ENCODE peak calls at places on chromosome 4, in six cellular contexts. One of them, this sample, is unnamed.

GRCh38 chr4:6764976-6765620 is 17.4 kb upstream of the KIAA0232 start:
- DNase-seq in cardiac muscle cell: no peak
- DNase-seq in AG09309: no peak
- DNase-seq in type B pancreatic cell: no peak
- DNase-seq in CD4-positive, alpha-beta T cell: no peak
- DNase-seq in astrocyte of the cerebellum: no peak
- DNase-seq in this sample: no peak

GRCh38 chr4:84691170-84691691 is 108.3 kb downstream of the CDS1 start:
- DNase-seq in astrocyte of the cerebellum: peak; percentile 83
- DNase-seq in AG09309: peak; percentile 75
- DNase-seq in CD4-positive, alpha-beta T cell: no peak
- DNase-seq in type B pancreatic cell: no peak
- DNase-seq in cardiac muscle cell: no peak
- DNase-seq in this sample: no peak

GRCh38 chr4:99927566-99927965 is 18.9 kb downstream of the DNAJB14 start:
- DNase-seq in AG09309: no peak
- DNase-seq in cardiac muscle cell: no peak
- DNase-seq in CD4-positive, alpha-beta T cell: no peak
- DNase-seq in type B pancreatic cell: no peak
- DNase-seq in astrocyte of the cerebellum: no peak
- DNase-seq in this sample: no peak

GRCh38 chr4:175412161-175412560 is 399.9 kb downstream of the GPM6A start:
- DNase-seq in AG09309: peak; percentile 71
- DNase-seq in astrocyte of the cerebellum: no peak
- DNase-seq in type B pancreatic cell: no peak
- DNase-seq in cardiac muscle cell: no peak
- DNase-seq in CD4-positive, alpha-beta T cell: no peak
- DNase-seq in this sample: no peak

GRCh38 chr4:39970559-39971270 is 7.0 kb downstream of the PDS5A start:
- DNase-seq in cardiac muscle cell: no peak
- DNase-seq in CD4-positive, alpha-beta T cell: no peak
- DNase-seq in astrocyte of the cerebellum: no peak
- DNase-seq in type B pancreatic cell: no peak
- DNase-seq in AG09309: no peak
- DNase-seq in this sample: no peak

GRCh38 chr4:18138076-18138665 is 116.6 kb upstream of the LCORL start:
- DNase-seq in cardiac muscle cell: no peak
- DNase-seq in AG09309: no peak
- DNase-seq in astrocyte of the cerebellum: no peak
- DNase-seq in CD4-positive, alpha-beta T cell: no peak
- DNase-seq in type B pancreatic cell: no peak
- DNase-seq in this sample: no peak

GRCh38 chr4:62210521-62210920 is 1010.4 kb downstream of the ADGRL3 start:
- DNase-seq in astrocyte of the cerebellum: peak; percentile 33
- DNase-seq in cardiac muscle cell: no peak
- DNase-seq in type B pancreatic cell: no peak
- DNase-seq in AG09309: no peak
- DNase-seq in CD4-positive, alpha-beta T cell: no peak
- DNase-seq in this sample: no peak

GRCh38 chr4:96776922-96777510 is 937.1 kb downstream of the PDHA2 start:
- DNase-seq in cardiac muscle cell: no peak
- DNase-seq in AG09309: no peak
- DNase-seq in type B pancreatic cell: no peak
- DNase-seq in CD4-positive, alpha-beta T cell: no peak
- DNase-seq in astrocyte of the cerebellum: no peak
- DNase-seq in this sample: no peak

GRCh38 chr4:138188406-138189084 is 53.6 kb downstream of the SLC7A11 start:
- DNase-seq in type B pancreatic cell: no peak
- DNase-seq in CD4-positive, alpha-beta T cell: no peak
- DNase-seq in cardiac muscle cell: no peak
- DNase-seq in astrocyte of the cerebellum: no peak
- DNase-seq in AG09309: no peak
- DNase-seq in this sample: no peak

GRCh38 chr4:186201535-186202230 is 10.3 kb downstream of the CYP4V2 start:
- DNase-seq in CD4-positive, alpha-beta T cell: peak; percentile 35
- DNase-seq in AG09309: no peak
- DNase-seq in astrocyte of the cerebellum: no peak
- DNase-seq in cardiac muscle cell: peak; percentile 57
- DNase-seq in type B pancreatic cell: no peak
- DNase-seq in this sample: no peak

GRCh38 chr4:16812041-16812440 is 86.4 kb downstream of the LDB2 start:
- DNase-seq in AG09309: no peak
- DNase-seq in cardiac muscle cell: no peak
- DNase-seq in CD4-positive, alpha-beta T cell: no peak
- DNase-seq in astrocyte of the cerebellum: no peak
- DNase-seq in type B pancreatic cell: no peak
- DNase-seq in this sample: no peak

GRCh38 chr4:101264550-101264949 is 82.8 kb downstream of the PPP3CA start:
- DNase-seq in CD4-positive, alpha-beta T cell: no peak
- DNase-seq in type B pancreatic cell: no peak
- DNase-seq in astrocyte of the cerebellum: no peak
- DNase-seq in cardiac muscle cell: no peak
- DNase-seq in AG09309: no peak
- DNase-seq in this sample: no peak

GRCh38 chr4:149735796-149736195 is 79.8 kb downstream of the IQCM start:
- DNase-seq in cardiac muscle cell: no peak
- DNase-seq in AG09309: no peak
- DNase-seq in astrocyte of the cerebellum: no peak
- DNase-seq in type B pancreatic cell: no peak
- DNase-seq in CD4-positive, alpha-beta T cell: no peak
- DNase-seq in this sample: no peak

GRCh38 chr4:119138046-119138445 is 2.4 kb downstream of the MYOZ2 start:
- DNase-seq in CD4-positive, alpha-beta T cell: no peak
- DNase-seq in AG09309: no peak
- DNase-seq in type B pancreatic cell: no peak
- DNase-seq in astrocyte of the cerebellum: no peak
- DNase-seq in cardiac muscle cell: peak; percentile 64
- DNase-seq in this sample: no peak

GRCh38 chr4:28391877-28392276 is 1531.2 kb downstream of the STIM2 start:
- DNase-seq in astrocyte of the cerebellum: no peak
- DNase-seq in cardiac muscle cell: no peak
- DNase-seq in type B pancreatic cell: no peak
- DNase-seq in AG09309: peak; percentile 23
- DNase-seq in CD4-positive, alpha-beta T cell: no peak
- DNase-seq in this sample: no peak

GRCh38 chr4:185566425-185566824 is 31.1 kb upstream of the PDLIM3 start:
- DNase-seq in astrocyte of the cerebellum: no peak
- DNase-seq in cardiac muscle cell: no peak
- DNase-seq in CD4-positive, alpha-beta T cell: no peak
- DNase-seq in AG09309: no peak
- DNase-seq in type B pancreatic cell: no peak
- DNase-seq in this sample: no peak

GRCh38 chr4:16102356-16102755 is 18.5 kb upstream of the PROM1 start:
- DNase-seq in astrocyte of the cerebellum: no peak
- DNase-seq in AG09309: no peak
- DNase-seq in cardiac muscle cell: no peak
- DNase-seq in CD4-positive, alpha-beta T cell: no peak
- DNase-seq in type B pancreatic cell: no peak
- DNase-seq in this sample: no peak

GRCh38 chr4:157079441-157079840 is 3.5 kb downstream of the GLRB start:
- DNase-seq in type B pancreatic cell: no peak
- DNase-seq in CD4-positive, alpha-beta T cell: no peak
- DNase-seq in astrocyte of the cerebellum: no peak
- DNase-seq in cardiac muscle cell: no peak
- DNase-seq in AG09309: no peak
- DNase-seq in this sample: no peak

GRCh38 chr4:65007841-65008439 is 598.7 kb upstream of the TECRL start:
- DNase-seq in cardiac muscle cell: peak; percentile 69
- DNase-seq in AG09309: peak; percentile 2
- DNase-seq in type B pancreatic cell: no peak
- DNase-seq in CD4-positive, alpha-beta T cell: no peak
- DNase-seq in astrocyte of the cerebellum: peak; percentile 66
- DNase-seq in this sample: no peak

GRCh38 chr4:6689506-6689960 is 4.1 kb upstream of the S100P start:
- DNase-seq in cardiac muscle cell: no peak
- DNase-seq in AG09309: no peak
- DNase-seq in astrocyte of the cerebellum: no peak
- DNase-seq in CD4-positive, alpha-beta T cell: no peak
- DNase-seq in type B pancreatic cell: no peak
- DNase-seq in this sample: no peak

GRCh38 chr4:149029056-149029651 is 586.9 kb upstream of the NR3C2 start:
- DNase-seq in astrocyte of the cerebellum: no peak
- DNase-seq in CD4-positive, alpha-beta T cell: no peak
- DNase-seq in AG09309: no peak
- DNase-seq in cardiac muscle cell: no peak
- DNase-seq in type B pancreatic cell: no peak
- DNase-seq in this sample: no peak

GRCh38 chr4:115234405-115235093 is 121.1 kb upstream of the NDST4 start:
- DNase-seq in CD4-positive, alpha-beta T cell: no peak
- DNase-seq in astrocyte of the cerebellum: no peak
- DNase-seq in type B pancreatic cell: no peak
- DNase-seq in AG09309: no peak
- DNase-seq in cardiac muscle cell: peak; percentile 32
- DNase-seq in this sample: no peak

GRCh38 chr4:6268650-6269399 is 825 bp upstream of the WFS1 start:
- DNase-seq in astrocyte of the cerebellum: no peak
- DNase-seq in cardiac muscle cell: no peak
- DNase-seq in AG09309: no peak
- DNase-seq in CD4-positive, alpha-beta T cell: no peak
- DNase-seq in type B pancreatic cell: no peak
- DNase-seq in this sample: no peak

GRCh38 chr4:173367946-173368345 is 2.8 kb upstream of the SAP30 start:
- DNase-seq in type B pancreatic cell: no peak
- DNase-seq in cardiac muscle cell: no peak
- DNase-seq in AG09309: no peak
- DNase-seq in CD4-positive, alpha-beta T cell: no peak
- DNase-seq in astrocyte of the cerebellum: no peak
- DNase-seq in this sample: no peak

GRCh38 chr4:186021461-186022167 is 47.3 kb upstream of the TLR3 start:
- DNase-seq in type B pancreatic cell: no peak
- DNase-seq in cardiac muscle cell: peak; percentile 71
- DNase-seq in astrocyte of the cerebellum: peak; percentile 51
- DNase-seq in AG09309: no peak
- DNase-seq in CD4-positive, alpha-beta T cell: no peak
- DNase-seq in this sample: no peak

DNA sequence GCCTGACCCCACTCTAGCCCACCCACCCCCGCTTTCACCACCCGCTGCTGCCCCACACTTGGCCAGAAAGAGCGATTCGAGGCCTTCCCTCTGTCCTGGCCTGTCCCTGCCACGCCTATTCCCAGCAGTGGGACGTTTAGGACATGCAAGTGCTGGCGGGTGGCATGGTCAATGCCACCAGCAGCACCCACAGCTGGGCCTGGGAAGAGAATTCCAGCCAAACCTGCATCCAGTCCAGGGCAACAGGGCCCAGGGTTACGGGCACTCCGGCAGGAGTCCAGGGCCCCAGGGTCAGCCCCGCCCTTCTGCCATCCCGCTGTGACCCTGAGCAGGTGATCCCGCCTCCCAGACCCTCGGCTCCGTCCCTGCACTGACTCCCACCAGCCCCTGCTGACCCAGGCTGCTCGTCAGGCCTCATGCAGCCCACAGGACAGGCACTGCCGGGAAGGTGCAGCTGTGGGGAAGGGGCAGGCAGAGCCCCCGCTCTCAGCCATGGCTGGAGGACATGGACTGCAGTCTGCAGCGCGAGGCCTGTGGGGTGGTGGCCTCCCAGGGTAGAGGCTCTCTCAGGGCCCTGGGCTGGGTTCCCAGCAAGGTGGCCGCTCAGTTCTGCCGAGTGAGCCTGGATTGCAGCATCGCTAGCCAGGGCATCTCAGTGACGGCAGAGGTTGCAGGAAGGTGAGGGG is 6.8 kb upstream of the HTRA3 start:
- DNase-seq in type B pancreatic cell: no peak
- DNase-seq in cardiac muscle cell: no peak
- DNase-seq in AG09309: no peak
- DNase-seq in astrocyte of the cerebellum: no peak
- DNase-seq in CD4-positive, alpha-beta T cell: no peak
- DNase-seq in this sample: no peak
- TF ChIP-seq CTCF in type B pancreatic cell: no peak
- TF ChIP-seq CTCF in cardiac muscle cell: no peak
- TF ChIP-seq CTCF in AG09309: no peak
- TF ChIP-seq CTCF in astrocyte of the cerebellum: no peak
- TF ChIP-seq CTCF in CD4-positive, alpha-beta T cell: no peak
- TF ChIP-seq CTCF in this sample: no peak

GRCh38 chr4:184170996-184171395 is 46.7 kb downstream of the ENPP6 start:
- DNase-seq in astrocyte of the cerebellum: no peak
- DNase-seq in CD4-positive, alpha-beta T cell: no peak
- DNase-seq in type B pancreatic cell: no peak
- DNase-seq in AG09309: peak; percentile 7
- DNase-seq in cardiac muscle cell: peak; percentile 62
- DNase-seq in this sample: peak; percentile 26
- TF ChIP-seq CTCF in astrocyte of the cerebellum: no peak
- TF ChIP-seq CTCF in CD4-positive, alpha-beta T cell: no peak
- TF ChIP-seq CTCF in type B pancreatic cell: no peak
- TF ChIP-seq CTCF in AG09309: no peak
- TF ChIP-seq CTCF in cardiac muscle cell: no peak
- TF ChIP-seq CTCF in this sample: no peak

DNA sequence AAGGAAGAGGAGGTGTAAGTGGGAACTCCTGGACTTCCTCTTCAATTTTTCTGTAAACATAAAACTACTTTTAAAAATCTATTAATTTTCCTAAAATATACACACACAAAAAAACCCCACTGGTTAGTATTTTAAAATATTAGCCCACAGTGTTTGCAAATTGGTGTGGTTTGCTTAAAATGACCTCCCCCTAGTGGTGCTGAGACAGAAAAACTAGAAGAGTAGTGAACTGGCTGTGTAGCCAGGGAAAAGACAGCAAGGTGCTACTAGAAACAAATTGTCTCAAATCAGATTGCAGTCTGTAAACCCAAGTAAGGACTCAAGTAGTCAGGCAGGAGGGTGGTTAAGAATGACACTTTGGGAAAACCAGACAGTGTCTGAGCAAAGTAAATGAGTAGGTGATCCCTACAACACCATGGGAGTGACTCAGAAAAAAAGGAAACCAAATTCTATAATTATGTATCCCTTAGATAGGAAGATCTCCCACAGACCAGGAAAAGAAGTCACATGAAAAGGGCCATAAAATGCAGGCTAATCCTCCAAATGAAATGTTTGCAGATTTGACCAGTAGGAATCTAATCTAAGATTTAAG is 26.0 kb downstream of the AMTN start:
- DNase-seq in AG09309: no peak
- DNase-seq in CD4-positive, alpha-beta T cell: no peak
- DNase-seq in cardiac muscle cell: peak; percentile 46
- DNase-seq in astrocyte of the cerebellum: no peak
- DNase-seq in type B pancreatic cell: no peak
- DNase-seq in this sample: no peak
- TF ChIP-seq CTCF in AG09309: peak; percentile 55
- TF ChIP-seq CTCF in CD4-positive, alpha-beta T cell: peak; percentile 26
- TF ChIP-seq CTCF in cardiac muscle cell: peak; percentile 62
- TF ChIP-seq CTCF in astrocyte of the cerebellum: peak; percentile 76
- TF ChIP-seq CTCF in type B pancreatic cell: peak; percentile 75
- TF ChIP-seq CTCF in this sample: no peak

GRCh38 chr4:11480683-11481082 is 52.0 kb upstream of the HS3ST1 start:
- DNase-seq in type B pancreatic cell: no peak
- DNase-seq in CD4-positive, alpha-beta T cell: no peak
- DNase-seq in AG09309: no peak
- DNase-seq in astrocyte of the cerebellum: no peak
- DNase-seq in cardiac muscle cell: no peak
- DNase-seq in this sample: peak; percentile 67
- TF ChIP-seq CTCF in type B pancreatic cell: no peak
- TF ChIP-seq CTCF in CD4-positive, alpha-beta T cell: no peak
- TF ChIP-seq CTCF in AG09309: no peak
- TF ChIP-seq CTCF in astrocyte of the cerebellum: no peak
- TF ChIP-seq CTCF in cardiac muscle cell: no peak
- TF ChIP-seq CTCF in this sample: no peak

This sample was measured in lower leg skin.